ENCODE peak calls at places on chromosomes 13 and 19, in eight cellular contexts. Y is body of pancreas, Q is tibial nerve, K is Peyer's patch, W is uterus, Z is endothelial cell of umbilical vein, D is GM12878, G is heart left ventricle. R is an unnamed sample.

GRCh38 chr13:43522788-43523187 is 264.0 kb downstream of the ENOX1 start:
- DNase-seq in Q (no peak), K (no peak), Y (no peak), G (no peak), Z (no peak), D (no peak), W (no peak), R (no peak)

GRCh38 chr13:36919833-36920611 is at the start of gene SMAD9:
- DNase-seq in Q (peak; percentile 70), W (peak; percentile 80), Y (peak; percentile 86), D (no peak), G (peak; percentile 85), K (no peak), Z (peak; percentile 58), R (peak; percentile 77)

GRCh38 chr13:99812611-99813010 is 159.0 kb downstream of the ZIC5 start:
- DNase-seq in Q (no peak), K (no peak), W (no peak), G (no peak), D (no peak), Z (no peak), Y (peak; percentile 19), R (no peak)

GRCh38 chr13:100588350-100589177 is at the start of gene GGACT:
- DNase-seq in G (peak; percentile 66), Y (peak; percentile 82), D (peak; percentile 13), Q (peak; percentile 28), K (peak; percentile 76), Z (peak; percentile 56), W (peak; percentile 46), R (peak; percentile 79)

GRCh38 chr13:110306960-110307696 is at the start of the genes COL4A1 and COL4A2:
- DNase-seq in D (no peak), W (peak; percentile 86), Q (peak; percentile 77), G (peak; percentile 87), K (no peak), Y (peak; percentile 60), Z (peak; percentile 66), R (peak; percentile 62)

GRCh38 chr19:42469311-42470239 is 26.8 kb upstream of the CXCL17 start:
- DNase-seq in Z (no peak), G (no peak), Y (no peak), D (no peak), K (no peak), W (no peak), Q (no peak), R (no peak)

GRCh38 chr19:13986348-13986904 is 19.7 kb downstream of the RFX1 start:
- DNase-seq in G (peak; percentile 91), Z (peak; percentile 90), W (peak; percentile 77), Y (peak; percentile 67), D (peak; percentile 93), K (peak; percentile 99), Q (peak; percentile 64), R (peak; percentile 88)

GRCh38 chr13:30743319-30744055 is 8.1 kb downstream of the ALOX5AP start:
- DNase-seq in G (no peak), W (peak; percentile 81), Z (peak; percentile 89), K (no peak), D (no peak), Y (peak; percentile 12), Q (no peak), R (no peak)

GRCh38 chr19:23241433-23241832 is 8.8 kb downstream of the ZNF724 start:
- DNase-seq in Z (no peak), W (no peak), D (no peak), Y (no peak), K (no peak), G (no peak), Q (no peak), R (no peak)

GRCh38 chr13:44354884-44355283 is 18.7 kb upstream of the SERP2 start:
- DNase-seq in D (no peak), K (no peak), G (no peak), Q (no peak), Y (no peak), Z (peak; percentile 70), W (no peak), R (no peak)

GRCh38 chr13:113837554-113838355 is 26.1 kb downstream of the GAS6 start:
- DNase-seq in W (peak; percentile 98), Y (peak; percentile 87), Z (peak; percentile 92), Q (peak; percentile 91), K (peak; percentile 52), G (peak; percentile 93), D (no peak), R (peak; percentile 93)

DNA sequence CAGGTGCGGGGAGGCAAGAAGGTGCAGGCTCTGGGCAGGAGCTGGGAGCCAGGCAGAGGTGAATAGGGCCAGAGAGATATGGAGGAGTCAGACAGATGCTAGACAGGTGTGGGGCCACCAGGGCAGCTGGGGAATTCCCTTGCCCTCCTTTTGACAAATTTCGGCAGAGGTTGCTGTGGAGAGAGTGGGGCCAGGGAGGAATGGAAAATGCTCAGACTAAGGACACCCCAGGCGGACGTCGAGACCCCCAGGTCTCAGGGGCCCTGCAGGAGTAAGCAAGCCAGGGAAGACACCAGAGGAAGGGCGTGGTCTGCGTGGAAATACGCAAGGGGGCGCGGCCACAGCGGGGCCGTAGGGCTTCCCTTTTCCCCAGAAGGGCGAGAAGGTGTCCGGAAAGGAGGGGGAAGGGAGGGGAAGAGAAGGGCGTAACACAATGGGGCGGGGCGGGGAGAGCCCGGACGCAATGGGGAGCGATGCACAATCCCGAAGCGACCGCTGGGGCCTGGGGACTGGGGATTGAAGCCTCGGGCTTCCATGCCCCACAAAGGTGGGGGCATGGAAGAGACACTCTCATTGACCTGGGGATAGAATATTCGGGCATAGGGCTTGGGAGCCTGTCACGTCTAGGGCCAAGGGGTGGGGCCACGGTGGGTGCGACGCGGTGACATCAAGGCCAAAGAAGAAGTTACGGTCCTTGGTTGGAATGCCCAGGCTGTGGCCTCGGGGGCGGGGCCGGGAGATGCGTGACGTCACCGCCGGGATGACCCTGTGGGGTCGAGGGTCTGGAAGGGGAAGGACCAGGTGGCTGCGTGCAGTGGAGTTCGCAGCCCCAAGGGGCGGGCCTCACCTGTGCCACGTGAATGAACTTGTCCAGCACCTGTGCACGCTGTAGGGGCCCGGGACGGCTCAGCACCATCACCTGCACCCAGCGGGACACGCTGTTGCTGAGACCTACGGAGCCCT is 8.2 kb downstream of the RASGRP4 start:
- DNase-seq in K (peak; percentile 75), Z (no peak), Y (peak; percentile 39), W (peak; percentile 21), Q (no peak), D (no peak), G (peak; percentile 56), R (peak; percentile 79)
- H3K4me3 ChIP-seq in K (peak overlapping the region; percentile 28), Z (no peak overlapping the region), Y (no peak overlapping the region), W (no peak overlapping the region), Q (no peak overlapping the region), D (peak overlapping the region; percentile 54), G (peak overlapping the region; percentile 38), R (no peak overlapping the region)

DNA sequence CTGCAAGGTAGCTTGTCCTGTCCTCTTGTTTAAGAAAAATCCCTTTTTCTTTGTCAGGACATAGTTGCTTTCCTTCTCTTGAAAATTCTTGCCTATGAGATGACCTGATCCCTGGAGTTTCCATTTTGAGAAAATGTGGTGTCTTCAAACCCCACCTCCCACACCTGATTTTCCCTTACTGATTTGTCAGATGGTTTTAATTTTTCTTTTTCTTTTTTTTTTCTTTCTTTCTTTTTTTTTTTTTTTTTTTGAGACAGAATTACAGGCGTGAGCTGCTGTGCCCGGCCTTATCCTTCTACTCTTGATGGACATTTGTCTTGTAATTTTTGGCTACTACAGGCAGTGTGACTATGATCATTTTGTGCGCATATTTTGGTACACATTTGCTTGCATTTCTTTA is 1.2 kb downstream of the ZNF345 start:
- DNase-seq in Z (no peak), G (no peak), Q (no peak), W (no peak), K (no peak), D (no peak), Y (no peak), R (no peak)
- TF ChIP-seq POLR2A in Z (no peak), G (no peak), Q (no peak), W (no peak), K (no peak), D (no peak), Y (no peak), R (no peak)

GRCh38 chr19:28044477-28044876 is 1168.5 kb downstream of the UQCRFS1 start:
- DNase-seq in Y (no peak), Z (no peak), K (no peak), D (no peak), G (no peak), W (no peak), Q (no peak), R (no peak)

GRCh38 chr19:28039677-28040381 is 1173.1 kb downstream of the UQCRFS1 start:
- DNase-seq in K (no peak), Q (no peak), D (no peak), W (no peak), Y (peak; percentile 46), G (no peak), Z (no peak), R (peak; percentile 27)

GRCh38 chr19:28045621-28046020 is 1167.3 kb downstream of the UQCRFS1 start:
- DNase-seq in Y (no peak), Q (no peak), Z (no peak), D (no peak), W (no peak), K (no peak), G (no peak), R (no peak)

GRCh38 chr19:28046932-28047331 is 1166.0 kb downstream of the UQCRFS1 start:
- DNase-seq in W (no peak), G (no peak), Y (no peak), Q (no peak), K (no peak), Z (no peak), D (no peak), R (no peak)

DNA sequence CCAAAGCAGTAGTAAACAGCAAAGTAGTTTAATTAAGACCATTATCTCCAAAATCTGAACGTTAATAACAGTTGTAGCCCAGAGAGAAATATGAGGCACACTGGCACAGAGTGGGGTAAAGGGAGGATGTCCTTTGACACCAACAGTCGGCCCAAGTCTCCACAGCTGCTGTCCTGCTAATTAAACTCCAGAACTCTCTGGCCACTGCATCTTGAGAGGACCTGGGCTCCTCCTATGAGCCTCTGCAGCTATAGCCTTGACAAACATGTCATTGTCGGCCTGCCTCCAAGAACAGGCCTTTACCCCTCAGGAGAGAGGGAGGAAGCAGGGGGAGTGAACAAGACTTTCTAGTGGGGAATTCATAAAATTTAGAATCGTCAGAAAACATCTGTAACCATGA is 1170.4 kb downstream of the UQCRFS1 start:
- DNase-seq in Y (no peak), Q (no peak), K (no peak), G (no peak), Z (no peak), D (no peak), W (no peak), R (no peak)
- H3K4me3 ChIP-seq in Y (no peak overlapping the region), Q (no peak overlapping the region), K (no peak overlapping the region), G (no peak overlapping the region), Z (no peak overlapping the region), D (no peak overlapping the region), W (no peak overlapping the region), R (no peak overlapping the region)

DNA sequence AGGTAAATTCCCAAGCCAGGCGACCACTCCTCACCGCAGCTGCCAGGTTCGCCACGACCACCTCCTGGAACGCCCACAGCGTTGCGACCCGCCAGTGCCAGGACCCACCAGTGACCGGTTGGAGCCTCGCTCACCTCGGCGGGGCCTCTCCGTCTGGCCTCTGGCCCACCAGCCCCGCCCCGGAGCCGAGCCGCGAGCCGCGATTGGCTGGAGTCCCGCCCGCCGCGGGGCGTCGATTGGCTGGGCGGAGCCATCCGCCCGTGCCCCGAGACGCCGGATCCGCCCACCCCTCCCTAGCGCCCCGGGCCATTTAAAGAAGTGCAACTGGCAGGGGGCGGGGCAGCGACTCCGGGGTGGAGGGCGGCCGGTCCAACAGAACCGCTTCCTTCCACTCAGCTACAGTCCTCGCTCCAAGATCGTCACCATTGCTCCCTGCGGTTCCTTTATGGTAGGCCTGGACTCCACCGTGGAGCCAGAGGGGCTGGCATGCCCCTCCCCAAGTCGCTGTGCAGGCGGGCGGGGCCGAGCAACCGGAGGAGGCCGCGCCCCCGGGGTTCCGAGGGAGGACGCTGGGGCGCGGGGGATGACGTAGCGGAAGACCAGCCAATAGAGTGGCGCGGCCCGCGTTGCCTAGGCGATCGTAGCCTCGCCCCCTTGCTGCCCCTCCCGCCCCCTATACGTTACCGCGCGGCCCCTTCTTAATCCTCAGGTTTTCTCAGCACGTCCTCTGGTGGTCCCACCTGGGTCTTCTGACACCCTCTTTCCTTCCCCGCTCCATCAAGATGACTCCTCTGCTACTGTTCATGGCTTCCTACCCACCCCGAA is at the start of gene SERTAD3:
- DNase-seq in G (peak; percentile 98), W (peak; percentile 98), Q (peak; percentile 98), Z (peak; percentile 97), D (peak; percentile 76), Y (peak; percentile 99), K (peak; percentile 99), R (peak; percentile 98)
- TF ChIP-seq POLR2A in G (peak; percentile 89), W (peak; percentile 97), Q (peak; percentile 97), Z (peak; percentile 68), D (peak; percentile 97), Y (peak; percentile 96), K (peak; percentile 95), R (peak; percentile 95)